ENCODE peak calls at places on chromosomes 5 and 9, in four cellular contexts. O is choroid plexus epithelial cell, A is fibroblast of mammary gland, U is HFF-Myc. I is an unnamed sample.

GRCh38 chr9:74543145-74543544 is 46.0 kb downstream of the RORB start:
- DNase-seq in O (no peak), A (no peak), U (no peak), I (no peak)

GRCh38 chr5:15571618-15572017 is 71.6 kb downstream of the FBXL7 start:
- DNase-seq in O (no peak), A (no peak), U (no peak), I (no peak)

GRCh38 chr5:56414056-56414455 is 180.9 kb upstream of the ANKRD55 start:
- DNase-seq in O (no peak), A (peak; percentile 31), U (no peak), I (peak; percentile 42)

GRCh38 chr5:386432-387341 is 56.3 kb upstream of the EXOC3 start:
- DNase-seq in O (peak; percentile 44), A (peak; percentile 39), U (no peak), I (no peak)

GRCh38 chr5:65927497-65928340 is 1.3 kb downstream of the ERBIN start:
- DNase-seq in O (peak; percentile 81), A (peak; percentile 63), U (peak; percentile 41), I (no peak)

GRCh38 chr9:95316794-95317118 is 753 bp downstream of the FANCC start:
- DNase-seq in O (peak; percentile 37), A (peak; percentile 64), U (no peak), I (no peak)

GRCh38 chr9:77882294-77882693 is 149.3 kb downstream of the GNAQ start:
- DNase-seq in O (no peak), A (no peak), U (no peak), I (no peak)

GRCh38 chr9:95494416-95495371 is 22.1 kb downstream of the PTCH1 start:
- DNase-seq in O (no peak), A (no peak), U (no peak), I (no peak)

GRCh38 chr5:115298811-115299210 is 2.4 kb upstream of the CCDC112 start:
- DNase-seq in O (no peak), A (no peak), U (no peak), I (no peak)

GRCh38 chr5:114782869-114783268 is 386.8 kb downstream of the TRIM36 start:
- DNase-seq in O (no peak), A (peak; percentile 21), U (no peak), I (no peak)

GRCh38 chr5:154243736-154244135 is 53.2 kb downstream of the GALNT10 start:
- DNase-seq in O (no peak), A (no peak), U (no peak), I (no peak)

GRCh38 chr9:104808030-104808614 is 44.2 kb downstream of the NIPSNAP3B start:
- DNase-seq in O (peak; percentile 77), A (peak; percentile 71), U (no peak), I (no peak)

GRCh38 chr5:28770307-28770706 is 1731.9 kb upstream of the CDH9 start:
- DNase-seq in O (no peak), A (no peak), U (no peak), I (no peak)

DNA sequence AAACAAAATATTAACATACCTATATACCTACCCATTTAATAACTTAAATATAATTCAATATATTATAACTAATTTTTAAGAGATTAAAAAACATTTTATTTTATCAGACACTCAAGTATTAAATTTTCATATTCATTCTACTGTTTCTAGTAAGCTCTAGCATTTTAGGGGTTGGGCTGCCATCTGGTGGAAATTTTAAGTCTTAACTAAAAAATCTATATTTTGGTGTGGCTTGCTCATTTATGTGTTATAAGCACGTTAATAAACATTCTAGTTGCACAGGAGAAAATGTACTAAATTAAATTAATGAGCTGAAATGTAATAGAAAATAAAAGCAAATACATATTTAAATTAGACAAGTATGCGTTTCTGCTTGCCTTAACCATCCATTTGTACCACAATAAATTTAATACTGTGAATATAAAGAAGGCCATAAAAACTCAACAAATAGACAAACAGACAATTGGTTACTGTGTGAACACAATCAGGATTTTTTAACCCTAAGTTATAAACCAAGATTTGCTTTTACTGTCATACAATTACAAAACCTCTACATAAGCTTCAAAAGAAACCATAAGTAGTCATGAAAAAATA is 1728.3 kb upstream of the CDH9 start:
- DNase-seq in O (peak; percentile 84), A (peak; percentile 36), U (no peak), I (no peak)
- TF ChIP-seq CTCF in O (peak; percentile 48), A (peak; percentile 35), U (no peak), I (no peak)

GRCh38 chr9:110282023-110282766 is 25.9 kb upstream of the TXN start:
- DNase-seq in O (no peak), A (no peak), U (no peak), I (no peak)
- H3K4me3 ChIP-seq in O (no peak overlapping the region), A (no peak overlapping the region), U (no peak overlapping the region), I (no peak overlapping the region)

GRCh38 chr5:102450313-102450990 is 48.3 kb downstream of the SLCO6A1 start:
- DNase-seq in O (peak; percentile 13), A (peak; percentile 0), U (no peak), I (no peak)
- TF ChIP-seq CTCF in O (no peak), A (no peak), U (no peak), I (no peak)

DNA sequence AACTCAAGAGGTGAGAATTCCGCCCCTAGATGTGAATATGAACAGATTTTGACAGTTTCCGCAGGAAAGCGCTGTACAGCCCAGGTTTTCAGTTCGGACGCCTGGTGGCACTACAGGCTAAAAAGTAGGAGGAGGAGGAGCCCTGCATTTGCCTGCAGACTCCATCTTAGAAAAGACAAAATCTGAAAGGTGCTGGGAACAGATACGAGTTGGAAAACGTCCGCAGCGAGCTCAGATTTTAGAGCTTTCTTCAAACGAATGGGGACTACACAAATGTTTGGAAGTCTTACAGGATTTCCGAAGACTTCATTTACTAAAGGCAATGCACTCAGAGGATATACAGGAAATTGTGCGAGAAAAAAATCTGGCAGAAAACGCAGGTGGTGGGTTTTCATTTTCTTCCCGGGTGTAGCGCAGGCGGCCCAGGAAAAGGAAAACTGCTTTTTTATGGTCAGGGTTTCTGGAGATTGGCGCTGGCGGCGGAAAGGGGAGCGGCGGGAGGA is 9.9 kb upstream of the PCDHB2 start:
- DNase-seq in O (peak; percentile 13), A (peak; percentile 49), U (no peak), I (peak; percentile 14)
- H3K4me3 ChIP-seq in O (no peak overlapping the region), A (peak overlapping the region; percentile 37), U (peak overlapping the region; percentile 13), I (peak overlapping the region; percentile 40)

GRCh38 chr9:114015607-114016006 is 62.5 kb downstream of the AMBP start:
- DNase-seq in O (no peak), A (no peak), U (no peak), I (no peak)

GRCh38 chr9:114014044-114014443 is 64.1 kb downstream of the AMBP start:
- DNase-seq in O (no peak), A (no peak), U (no peak), I (no peak)

GRCh38 chr9:114016629-114017423 is 61.3 kb downstream of the AMBP start:
- DNase-seq in O (no peak), A (no peak), U (no peak), I (no peak)

GRCh38 chr9:114016101-114016500 is 62.0 kb downstream of the AMBP start:
- DNase-seq in O (no peak), A (no peak), U (no peak), I (no peak)

GRCh38 chr9:114017741-114018715 is 60.1 kb downstream of the AMBP start:
- DNase-seq in O (no peak), A (no peak), U (no peak), I (no peak)
- TF ChIP-seq CTCF in O (no peak), A (no peak), U (no peak), I (no peak)

DNA sequence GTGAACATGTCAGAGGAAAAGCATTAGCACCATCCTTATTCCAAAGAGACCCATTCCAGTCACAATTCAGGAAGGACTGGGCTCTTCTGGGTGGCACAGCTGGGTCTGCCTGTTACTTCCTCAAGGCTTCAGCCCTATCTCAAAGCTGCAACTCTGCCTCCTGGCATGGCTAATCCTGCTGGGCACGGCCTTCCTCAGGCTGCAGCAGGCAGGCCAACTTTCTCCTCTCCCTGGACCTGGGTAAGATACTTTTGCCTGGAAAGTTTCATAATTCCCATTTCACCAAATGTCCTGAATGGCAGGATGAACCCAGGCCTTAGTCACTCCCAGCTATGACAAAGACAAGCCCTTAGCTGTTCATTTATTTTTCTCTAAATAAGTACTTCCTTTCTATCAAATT is 50.1 kb downstream of the MACROH2A1 start:
- DNase-seq in O (no peak), A (peak; percentile 20), U (no peak), I (no peak)
- H3K4me3 ChIP-seq in O (no peak overlapping the region), A (no peak overlapping the region), U (no peak overlapping the region), I (no peak overlapping the region)

DNA sequence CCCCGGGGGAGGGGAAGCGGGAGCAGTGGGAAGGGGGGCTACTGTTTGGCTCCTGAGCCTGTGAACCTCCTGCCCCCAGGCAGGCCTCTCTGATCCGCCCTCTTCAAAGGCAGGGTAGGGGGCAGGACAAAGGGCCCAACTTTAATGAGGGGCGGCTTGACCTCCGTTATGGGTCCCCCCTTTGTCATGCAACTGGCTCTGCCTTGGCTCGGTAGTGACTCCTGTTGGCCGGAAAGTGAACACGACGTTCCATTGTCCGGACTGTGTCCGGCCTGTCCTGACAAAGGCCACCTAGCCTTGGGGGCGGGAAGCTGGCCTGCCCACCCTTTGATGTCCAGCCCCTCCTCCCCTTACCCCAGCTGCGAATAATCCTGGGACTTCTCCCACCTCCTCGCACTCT is 1.3 kb downstream of the CDX1 start:
- DNase-seq in O (no peak), A (no peak), U (no peak), I (no peak)
- TF ChIP-seq CTCF in O (peak; percentile 28), A (no peak), U (peak; percentile 29), I (peak; percentile 17)

GRCh38 chr9:136091582-136092352 is 3.3 kb downstream of the NACC2 start:
- DNase-seq in O (peak; percentile 23), A (no peak), U (no peak), I (no peak)
- H3K4me3 ChIP-seq in O (no peak overlapping the region), A (no peak overlapping the region), U (no peak overlapping the region), I (no peak overlapping the region)

GRCh38 chr9:35616681-35617459 is 1.3 kb downstream of the CD72 start:
- DNase-seq in O (peak; percentile 62), A (peak; percentile 71), U (no peak), I (no peak)
- TF ChIP-seq CTCF in O (no peak), A (no peak), U (no peak), I (no peak)

GRCh38 chr5:139660105-139660915 is 12.2 kb downstream of the CXXC5 start:
- DNase-seq in O (no peak), A (peak; percentile 32), U (no peak), I (no peak)

GRCh38 chr5:139657363-139658321 is 9.5 kb downstream of the CXXC5 start:
- DNase-seq in O (no peak), A (peak; percentile 64), U (no peak), I (no peak)

GRCh38 chr5:139658928-139659667 is 10.9 kb downstream of the CXXC5 start:
- DNase-seq in O (peak; percentile 76), A (peak; percentile 87), U (no peak), I (no peak)

GRCh38 chr5:139659673-139660072 is 11.5 kb downstream of the CXXC5 start:
- DNase-seq in O (no peak), A (no peak), U (no peak), I (no peak)

DNA sequence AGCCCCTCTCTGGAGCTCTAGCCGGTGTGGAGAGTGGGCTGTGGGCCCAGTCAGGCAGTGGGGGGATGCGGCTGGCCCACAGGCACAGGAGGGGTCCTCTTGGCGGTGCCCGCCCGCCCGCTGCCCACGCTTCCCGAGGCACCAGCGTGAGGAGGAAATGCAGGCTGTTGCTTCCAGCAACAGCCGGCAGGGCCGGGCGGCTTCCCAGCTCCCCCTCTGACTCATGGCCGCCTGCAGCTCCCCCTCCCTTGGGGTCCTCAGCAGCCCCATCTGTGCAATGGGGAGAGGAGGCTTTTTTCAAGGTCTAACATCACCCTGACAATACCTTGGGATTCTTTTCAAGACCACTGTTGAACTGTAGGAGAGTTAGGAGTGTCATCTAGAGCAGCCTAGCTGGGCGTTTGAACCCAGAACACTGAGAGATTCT is 10.4 kb downstream of the CXXC5 start:
- DNase-seq in O (no peak), A (peak; percentile 75), U (no peak), I (no peak)
- H3K4me3 ChIP-seq in O (no peak overlapping the region), A (no peak overlapping the region), U (no peak overlapping the region), I (no peak overlapping the region)